ENCODE peak calls at places on chromosomes 7 and 10, in eight cellular contexts. One of them, this sample, is unnamed.
A peak's percentile ranks its signal among the peaks of the same experiment; 100 is the strongest.

GRCh38 chr7:143362126-143362961 is at the start of gene FAM131B:
- DNase-seq in neural progenitor cell: peak; percentile 83
- DNase-seq in adipocyte: peak; percentile 65
- DNase-seq in GM06990: no peak
- DNase-seq in pancreas: no peak
- DNase-seq in AG04449: no peak
- DNase-seq in neuronal stem cell: peak; percentile 47
- DNase-seq in uterus: no peak
- DNase-seq in this sample: no peak

GRCh38 chr10:120982507-120982906 is 131.3 kb downstream of the WDR11 start:
- DNase-seq in neural progenitor cell: no peak
- DNase-seq in adipocyte: no peak
- DNase-seq in pancreas: no peak
- DNase-seq in neuronal stem cell: no peak
- DNase-seq in uterus: no peak
- DNase-seq in AG04449: no peak
- DNase-seq in GM06990: no peak
- DNase-seq in this sample: no peak

GRCh38 chr10:118823256-118823907 is 68.6 kb upstream of the CACUL1 start:
- DNase-seq in GM06990: no peak
- DNase-seq in neural progenitor cell: no peak
- DNase-seq in AG04449: no peak
- DNase-seq in uterus: no peak
- DNase-seq in adipocyte: no peak
- DNase-seq in neuronal stem cell: no peak
- DNase-seq in pancreas: no peak
- DNase-seq in this sample: no peak

GRCh38 chr10:21264271-21264670 is 261.2 kb downstream of the SKIDA1 start:
- DNase-seq in adipocyte: no peak
- DNase-seq in AG04449: no peak
- DNase-seq in pancreas: no peak
- DNase-seq in uterus: no peak
- DNase-seq in GM06990: no peak
- DNase-seq in neural progenitor cell: no peak
- DNase-seq in neuronal stem cell: no peak
- DNase-seq in this sample: no peak

GRCh38 chr7:83824214-83824613 is 175.3 kb upstream of the SEMA3E start:
- DNase-seq in pancreas: no peak
- DNase-seq in adipocyte: peak; percentile 26
- DNase-seq in GM06990: no peak
- DNase-seq in uterus: no peak
- DNase-seq in AG04449: no peak
- DNase-seq in neural progenitor cell: no peak
- DNase-seq in neuronal stem cell: no peak
- DNase-seq in this sample: no peak

GRCh38 chr7:43750016-43750887 is 8.2 kb upstream of the BLVRA start:
- DNase-seq in neuronal stem cell: no peak
- DNase-seq in adipocyte: no peak
- DNase-seq in GM06990: no peak
- DNase-seq in uterus: no peak
- DNase-seq in neural progenitor cell: peak; percentile 47
- DNase-seq in pancreas: no peak
- DNase-seq in AG04449: no peak
- DNase-seq in this sample: peak; percentile 54

GRCh38 chr10:74077416-74077815 is 73.2 kb downstream of the AP3M1 start:
- DNase-seq in adipocyte: no peak
- DNase-seq in pancreas: no peak
- DNase-seq in neuronal stem cell: no peak
- DNase-seq in uterus: no peak
- DNase-seq in neural progenitor cell: no peak
- DNase-seq in AG04449: no peak
- DNase-seq in GM06990: no peak
- DNase-seq in this sample: no peak

GRCh38 chr7:24891173-24891787 is 88.7 kb downstream of the OSBPL3 start:
- DNase-seq in uterus: no peak
- DNase-seq in pancreas: no peak
- DNase-seq in GM06990: no peak
- DNase-seq in neuronal stem cell: no peak
- DNase-seq in neural progenitor cell: no peak
- DNase-seq in adipocyte: no peak
- DNase-seq in AG04449: no peak
- DNase-seq in this sample: no peak

GRCh38 chr7:29988391-29989256 is 977 bp downstream of the SCRN1 start:
- DNase-seq in GM06990: peak; percentile 85
- DNase-seq in neural progenitor cell: peak; percentile 60
- DNase-seq in neuronal stem cell: peak; percentile 26
- DNase-seq in adipocyte: peak; percentile 75
- DNase-seq in pancreas: peak; percentile 25
- DNase-seq in AG04449: no peak
- DNase-seq in uterus: peak; percentile 47
- DNase-seq in this sample: peak; percentile 68

GRCh38 chr7:141362580-141363435 is 188.4 kb upstream of the AGK start:
- DNase-seq in pancreas: no peak
- DNase-seq in neuronal stem cell: no peak
- DNase-seq in neural progenitor cell: no peak
- DNase-seq in GM06990: no peak
- DNase-seq in adipocyte: peak; percentile 44
- DNase-seq in uterus: no peak
- DNase-seq in AG04449: peak; percentile 14
- DNase-seq in this sample: no peak

GRCh38 chr7:130982160-130982638 is 248.2 kb upstream of the KLF14 start:
- DNase-seq in pancreas: no peak
- DNase-seq in neural progenitor cell: peak; percentile 53
- DNase-seq in AG04449: no peak
- DNase-seq in adipocyte: peak; percentile 61
- DNase-seq in uterus: no peak
- DNase-seq in neuronal stem cell: peak; percentile 8
- DNase-seq in GM06990: no peak
- DNase-seq in this sample: no peak

GRCh38 chr7:2460188-2460587 is 16.0 kb downstream of the GRIFIN start:
- DNase-seq in GM06990: no peak
- DNase-seq in uterus: no peak
- DNase-seq in neural progenitor cell: no peak
- DNase-seq in neuronal stem cell: no peak
- DNase-seq in adipocyte: no peak
- DNase-seq in pancreas: no peak
- DNase-seq in AG04449: no peak
- DNase-seq in this sample: no peak

GRCh38 chr10:4224178-4224577 is 439.2 kb upstream of the KLF6 start:
- DNase-seq in GM06990: no peak
- DNase-seq in adipocyte: no peak
- DNase-seq in pancreas: no peak
- DNase-seq in AG04449: no peak
- DNase-seq in uterus: no peak
- DNase-seq in neuronal stem cell: no peak
- DNase-seq in neural progenitor cell: no peak
- DNase-seq in this sample: no peak

GRCh38 chr7:128833148-128833938 is 3.1 kb downstream of the FLNC start:
- DNase-seq in GM06990: no peak
- DNase-seq in pancreas: no peak
- DNase-seq in uterus: peak; percentile 78
- DNase-seq in neural progenitor cell: peak; percentile 69
- DNase-seq in AG04449: no peak
- DNase-seq in adipocyte: peak; percentile 80
- DNase-seq in neuronal stem cell: no peak
- DNase-seq in this sample: peak; percentile 89

GRCh38 chr10:2119316-2119715 is 382.0 kb upstream of the ADARB2 start:
- DNase-seq in adipocyte: no peak
- DNase-seq in AG04449: no peak
- DNase-seq in GM06990: no peak
- DNase-seq in pancreas: no peak
- DNase-seq in neural progenitor cell: no peak
- DNase-seq in uterus: no peak
- DNase-seq in neuronal stem cell: no peak
- DNase-seq in this sample: no peak

GRCh38 chr7:41880107-41880506 is 177.2 kb upstream of the INHBA start:
- DNase-seq in neural progenitor cell: no peak
- DNase-seq in GM06990: no peak
- DNase-seq in neuronal stem cell: no peak
- DNase-seq in adipocyte: peak; percentile 44
- DNase-seq in AG04449: peak; percentile 93
- DNase-seq in uterus: no peak
- DNase-seq in pancreas: no peak
- DNase-seq in this sample: no peak

GRCh38 chr7:32062150-32062549 is 8.1 kb downstream of the PDE1C start:
- DNase-seq in neural progenitor cell: peak; percentile 68
- DNase-seq in uterus: peak; percentile 27
- DNase-seq in neuronal stem cell: no peak
- DNase-seq in pancreas: peak; percentile 5
- DNase-seq in GM06990: no peak
- DNase-seq in AG04449: no peak
- DNase-seq in adipocyte: peak; percentile 46
- DNase-seq in this sample: peak; percentile 54

GRCh38 chr7:82810558-82811259 is 352.0 kb downstream of the PCLO start:
- DNase-seq in uterus: no peak
- DNase-seq in AG04449: peak; percentile 61
- DNase-seq in neural progenitor cell: peak; percentile 78
- DNase-seq in pancreas: no peak
- DNase-seq in neuronal stem cell: peak; percentile 45
- DNase-seq in adipocyte: peak; percentile 93
- DNase-seq in GM06990: no peak
- DNase-seq in this sample: no peak

GRCh38 chr10:102752266-102752930 is 8.7 kb downstream of the WBP1L start:
- DNase-seq in neuronal stem cell: no peak
- DNase-seq in GM06990: no peak
- DNase-seq in uterus: peak; percentile 57
- DNase-seq in AG04449: peak; percentile 64
- DNase-seq in pancreas: no peak
- DNase-seq in neural progenitor cell: no peak
- DNase-seq in adipocyte: peak; percentile 94
- DNase-seq in this sample: no peak

GRCh38 chr10:119898577-119898976 is 6.0 kb downstream of the SEC23IP start:
- DNase-seq in AG04449: no peak
- DNase-seq in pancreas: no peak
- DNase-seq in GM06990: no peak
- DNase-seq in neural progenitor cell: no peak
- DNase-seq in uterus: no peak
- DNase-seq in adipocyte: no peak
- DNase-seq in neuronal stem cell: no peak
- DNase-seq in this sample: no peak
- H3K4me3 ChIP-seq in AG04449: no peak overlapping the region
- H3K4me3 ChIP-seq in pancreas: no peak overlapping the region
- H3K4me3 ChIP-seq in GM06990: no peak overlapping the region
- H3K4me3 ChIP-seq in neural progenitor cell: no peak overlapping the region
- H3K4me3 ChIP-seq in uterus: no peak overlapping the region
- H3K4me3 ChIP-seq in adipocyte: no peak overlapping the region
- H3K4me3 ChIP-seq in neuronal stem cell: no peak overlapping the region
- H3K4me3 ChIP-seq in this sample: no peak overlapping the region

GRCh38 chr10:44385423-44385725 is 477 bp upstream of the CXCL12 start:
- DNase-seq in GM06990: no peak
- DNase-seq in adipocyte: no peak
- DNase-seq in neural progenitor cell: peak; percentile 34
- DNase-seq in uterus: no peak
- DNase-seq in pancreas: no peak
- DNase-seq in neuronal stem cell: no peak
- DNase-seq in AG04449: no peak
- DNase-seq in this sample: no peak

GRCh38 chr10:44386546-44387052 is 1.7 kb upstream of the CXCL12 start:
- DNase-seq in neuronal stem cell: peak; percentile 77
- DNase-seq in neural progenitor cell: peak; percentile 89
- DNase-seq in AG04449: no peak
- DNase-seq in adipocyte: peak; percentile 89
- DNase-seq in GM06990: peak; percentile 61
- DNase-seq in pancreas: peak; percentile 60
- DNase-seq in uterus: peak; percentile 78
- DNase-seq in this sample: peak; percentile 84

GRCh38 chr10:44384601-44385422 is at the start of gene CXCL12:
- DNase-seq in uterus: peak; percentile 67
- DNase-seq in pancreas: peak; percentile 68
- DNase-seq in neuronal stem cell: no peak
- DNase-seq in neural progenitor cell: peak; percentile 74
- DNase-seq in AG04449: no peak
- DNase-seq in adipocyte: peak; percentile 77
- DNase-seq in GM06990: peak; percentile 31
- DNase-seq in this sample: peak; percentile 66

GRCh38 chr10:44383749-44384600 is 922 bp downstream of the CXCL12 start:
- DNase-seq in adipocyte: peak; percentile 73
- DNase-seq in AG04449: no peak
- DNase-seq in neural progenitor cell: peak; percentile 65
- DNase-seq in pancreas: no peak
- DNase-seq in uterus: peak; percentile 48
- DNase-seq in GM06990: no peak
- DNase-seq in neuronal stem cell: no peak
- DNase-seq in this sample: peak; percentile 60

DNA sequence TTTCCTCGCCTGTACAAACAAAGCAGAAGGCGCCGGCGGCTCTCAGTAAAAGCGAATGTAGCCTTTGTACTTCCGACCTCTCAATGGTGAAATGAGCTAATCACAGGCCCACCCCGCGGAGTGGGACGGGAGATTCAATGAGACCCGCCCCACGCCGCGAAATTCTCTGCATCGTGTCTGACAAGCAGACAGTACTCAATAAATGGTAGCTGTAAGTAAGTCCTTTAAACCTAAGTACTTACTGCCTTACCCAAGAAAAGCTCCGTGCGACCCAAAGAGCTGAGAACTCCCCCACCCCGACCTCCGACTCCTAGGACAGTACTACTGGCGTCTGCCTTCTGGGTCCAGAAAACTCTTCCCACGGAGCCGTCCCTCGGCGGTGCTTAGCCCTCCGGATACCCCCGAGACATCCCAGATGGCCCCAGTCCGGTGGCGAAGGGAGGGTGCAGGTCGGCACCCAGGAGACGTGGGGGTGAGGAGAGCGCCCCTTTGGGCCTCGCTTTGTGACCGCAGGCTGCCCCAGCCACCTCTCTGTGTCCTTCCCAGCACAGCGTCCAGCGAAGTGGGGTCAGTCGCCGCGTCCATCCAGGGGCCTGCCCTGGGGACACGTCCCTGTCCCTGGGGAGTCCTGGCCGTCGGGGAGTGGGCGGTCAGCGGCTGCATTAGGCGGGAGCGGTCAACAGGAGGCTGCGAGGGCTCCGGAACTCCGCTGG is 985 bp upstream of the CXCL12 start:
- DNase-seq in uterus: peak; percentile 37
- DNase-seq in GM06990: peak; percentile 18
- DNase-seq in adipocyte: no peak
- DNase-seq in pancreas: no peak
- DNase-seq in neural progenitor cell: peak; percentile 38
- DNase-seq in AG04449: no peak
- DNase-seq in neuronal stem cell: no peak
- DNase-seq in this sample: no peak
- H3K4me3 ChIP-seq in uterus: peak overlapping the region; percentile 77
- H3K4me3 ChIP-seq in GM06990: no peak overlapping the region
- H3K4me3 ChIP-seq in adipocyte: peak overlapping the region; percentile 69
- H3K4me3 ChIP-seq in pancreas: no peak overlapping the region
- H3K4me3 ChIP-seq in neural progenitor cell: peak overlapping the region; percentile 52
- H3K4me3 ChIP-seq in AG04449: peak overlapping the region; percentile 89
- H3K4me3 ChIP-seq in neuronal stem cell: peak overlapping the region; percentile 69
- H3K4me3 ChIP-seq in this sample: peak overlapping the region; percentile 74

GRCh38 chr7:35971133-35971995 is 170.5 kb downstream of the SEPTIN7 start:
- DNase-seq in neural progenitor cell: no peak
- DNase-seq in GM06990: no peak
- DNase-seq in AG04449: no peak
- DNase-seq in uterus: no peak
- DNase-seq in adipocyte: no peak
- DNase-seq in pancreas: no peak
- DNase-seq in neuronal stem cell: no peak
- DNase-seq in this sample: no peak
- H3K4me3 ChIP-seq in neural progenitor cell: no peak overlapping the region
- H3K4me3 ChIP-seq in GM06990: no peak overlapping the region
- H3K4me3 ChIP-seq in AG04449: no peak overlapping the region
- H3K4me3 ChIP-seq in uterus: no peak overlapping the region
- H3K4me3 ChIP-seq in adipocyte: peak overlapping the region; percentile 56
- H3K4me3 ChIP-seq in pancreas: no peak overlapping the region
- H3K4me3 ChIP-seq in neuronal stem cell: no peak overlapping the region
- H3K4me3 ChIP-seq in this sample: peak overlapping the region; percentile 30

GRCh38 chr7:47451851-47452205 is 130.1 kb downstream of the TNS3 start:
- DNase-seq in GM06990: no peak
- DNase-seq in uterus: no peak
- DNase-seq in adipocyte: peak; percentile 48
- DNase-seq in neuronal stem cell: no peak
- DNase-seq in pancreas: no peak
- DNase-seq in AG04449: no peak
- DNase-seq in neural progenitor cell: no peak
- DNase-seq in this sample: no peak
- H3K4me3 ChIP-seq in GM06990: no peak overlapping the region
- H3K4me3 ChIP-seq in uterus: no peak overlapping the region
- H3K4me3 ChIP-seq in adipocyte: peak overlapping the region; percentile 25
- H3K4me3 ChIP-seq in neuronal stem cell: no peak overlapping the region
- H3K4me3 ChIP-seq in pancreas: no peak overlapping the region
- H3K4me3 ChIP-seq in AG04449: no peak overlapping the region
- H3K4me3 ChIP-seq in neural progenitor cell: no peak overlapping the region
- H3K4me3 ChIP-seq in this sample: peak overlapping the region; percentile 68